ENCODE peak calls at places on chromosomes 12 and 14, in eight cellular contexts. Z is T-helper 2 cell; N is stimulated activated CD4-positive, alpha-beta T cell treated with anti-CD3 and anti-CD28 coated beads, Interleukin-1b, Interleukin-23, amount 100 ng/mL, for 24 hours; G is stimulated activated CD8-positive, alpha-beta memory T cell treated with anti-CD3 and anti-CD28 coated beads, Interleukin-2, amount 100 ng/mL, for 1 hour; W is mucosa of descending colon; D is left kidney; M is effector CD4-positive, alpha-beta T cell; B is WERI-Rb-1. X is an unnamed sample.
A peak's percentile ranks its signal among the peaks of the same experiment; 100 is the strongest.

GRCh38 chr12:103751600-103751999 is 89.4 kb downstream of the NT5DC3 start:
- DNase-seq in Z (no peak), N (no peak), G (no peak), W (no peak), D (no peak), M (no peak), B (no peak), X (no peak)

GRCh38 chr12:79378496-79378895 is 312.3 kb downstream of the PAWR start:
- DNase-seq in Z (no peak), N (no peak), G (no peak), W (no peak), D (no peak), M (no peak), B (no peak), X (no peak)

GRCh38 chr14:99899578-99900178 is 106.5 kb downstream of the EML1 start:
- DNase-seq in Z (no peak), N (no peak), G (no peak), W (no peak), D (peak; percentile 18), M (no peak), B (no peak), X (no peak)

GRCh38 chr12:131675126-131676080 is 35.5 kb upstream of the SFSWAP start:
- DNase-seq in Z (no peak), N (no peak), G (no peak), W (no peak), D (no peak), M (no peak), B (no peak), X (no peak)

GRCh38 chr12:16103851-16104250 is 173.6 kb downstream of the SLC15A5 start:
- DNase-seq in Z (no peak), N (no peak), G (no peak), W (no peak), D (no peak), M (no peak), B (no peak), X (no peak)

GRCh38 chr14:104363891-104364760 is 215.4 kb upstream of the C14orf180 start:
- DNase-seq in Z (no peak), N (no peak), G (no peak), W (no peak), D (no peak), M (no peak), B (no peak), X (peak; percentile 6)

GRCh38 chr14:73342670-73343069 is 105.4 kb downstream of the PAPLN start:
- DNase-seq in Z (no peak), N (no peak), G (no peak), W (no peak), D (no peak), M (no peak), B (no peak), X (no peak)

GRCh38 chr14:99065551-99065950 is 206.4 kb downstream of the BCL11B start:
- DNase-seq in Z (no peak), N (no peak), G (no peak), W (no peak), D (peak; percentile 9), M (no peak), B (no peak), X (no peak)

GRCh38 chr12:102197789-102198188 is at the start of gene PMCH:
- DNase-seq in Z (no peak), N (no peak), G (no peak), W (no peak), D (no peak), M (no peak), B (no peak), X (no peak)

GRCh38 chr14:65128096-65128495 is 25.8 kb upstream of the MAX start:
- DNase-seq in Z (no peak), N (no peak), G (no peak), W (no peak), D (no peak), M (no peak), B (no peak), X (no peak)

GRCh38 chr12:120833849-120834248 is 70.3 kb downstream of the SPPL3 start:
- DNase-seq in Z (no peak), N (no peak), G (no peak), W (no peak), D (no peak), M (no peak), B (no peak), X (no peak)

GRCh38 chr12:109115758-109116610 is at the start of gene ACACB:
- DNase-seq in Z (no peak), N (no peak), G (no peak), W (peak; percentile 65), D (peak; percentile 86), M (no peak), B (no peak), X (peak; percentile 86)

GRCh38 chr12:26746315-26746714 is 86.7 kb downstream of the ITPR2 start:
- DNase-seq in Z (no peak), N (no peak), G (no peak), W (no peak), D (no peak), M (no peak), B (no peak), X (no peak)

GRCh38 chr14:104537613-104537988 is 42.0 kb upstream of the C14orf180 start:
- DNase-seq in Z (no peak), N (no peak), G (no peak), W (no peak), D (no peak), M (no peak), B (no peak), X (no peak)

GRCh38 chr14:61103541-61104339 is 122.7 kb downstream of the SLC38A6 start:
- DNase-seq in Z (no peak), N (no peak), G (no peak), W (peak; percentile 15), D (peak; percentile 53), M (no peak), B (peak; percentile 14), X (no peak)